ENCODE peak calls at places on chromosomes 3 and 15, in seven cellular contexts. W, N, O, U, B, F and E are unnamed samples.

GRCh38 chr3:71225951-71226564 is 357.5 kb downstream of the FOXP1 start:
- DNase-seq in W (no peak), N (no peak), O (no peak), U (no peak), B (no peak), F (no peak), E (peak; percentile 38)

GRCh38 chr3:87145553-87145952 is 81.6 kb upstream of the CHMP2B start:
- DNase-seq in W (peak; percentile 85), N (no peak), O (peak; percentile 22), U (peak; percentile 76), B (peak; percentile 89), F (no peak), E (peak; percentile 45)

GRCh38 chr15:74209997-74210573 is 7.5 kb upstream of the STRA6 start:
- DNase-seq in W (no peak), N (no peak), O (peak; percentile 94), U (no peak), B (no peak), F (peak; percentile 48), E (peak; percentile 89)

GRCh38 chr3:100647171-100647570 is 37.8 kb downstream of the ADGRG7 start:
- DNase-seq in W (no peak), N (no peak), O (no peak), U (no peak), B (no peak), F (no peak), E (no peak)

GRCh38 chr3:97827741-97828471 is 6.1 kb downstream of the CRYBG3 start:
- DNase-seq in W (no peak), N (no peak), O (no peak), U (no peak), B (no peak), F (no peak), E (peak; percentile 28)

GRCh38 chr3:128083980-128084674 is 31.9 kb downstream of the SEC61A1 start:
- DNase-seq in W (no peak), N (no peak), O (peak; percentile 82), U (no peak), B (no peak), F (no peak), E (peak; percentile 76)

GRCh38 chr3:83873550-83873949 is 1085.2 kb upstream of the CADM2 start:
- DNase-seq in W (no peak), N (no peak), O (peak; percentile 13), U (no peak), B (no peak), F (no peak), E (no peak)

GRCh38 chr3:124107074-124107473 is 115.2 kb upstream of the ROPN1 start:
- DNase-seq in W (no peak), N (no peak), O (no peak), U (no peak), B (no peak), F (no peak), E (no peak)

GRCh38 chr15:39213385-39213840 is 367.5 kb upstream of the THBS1 start:
- DNase-seq in W (peak; percentile 94), N (peak; percentile 88), O (peak; percentile 90), U (peak; percentile 69), B (peak; percentile 99), F (peak; percentile 94), E (peak; percentile 99)

GRCh38 chr15:59160880-59161593 is 45.6 kb upstream of the LDHAL6B start:
- DNase-seq in W (peak; percentile 83), N (no peak), O (peak; percentile 34), U (peak; percentile 73), B (peak; percentile 61), F (peak; percentile 24), E (peak; percentile 20)
- H2BK5ac ChIP-seq in W (no peak overlapping the region), N (no peak overlapping the region), O (no peak overlapping the region), U (no peak overlapping the region), B (no peak overlapping the region), F (no peak overlapping the region), E (no peak overlapping the region)

GRCh38 chr3:14785207-14786155 is 33.3 kb upstream of the FGD5 start:
- DNase-seq in W (no peak), N (no peak), O (no peak), U (no peak), B (no peak), F (no peak), E (no peak)
- H2BK5ac ChIP-seq in W (no peak overlapping the region), N (no peak overlapping the region), O (no peak overlapping the region), U (no peak overlapping the region), B (no peak overlapping the region), F (no peak overlapping the region), E (no peak overlapping the region)

GRCh38 chr3:65890328-65890727 is 148.4 kb downstream of the MAGI1 start:
- DNase-seq in W (no peak), N (no peak), O (no peak), U (no peak), B (no peak), F (no peak), E (no peak)

GRCh38 chr3:65889707-65890099 is 149.0 kb downstream of the MAGI1 start:
- DNase-seq in W (no peak), N (no peak), O (no peak), U (no peak), B (no peak), F (no peak), E (no peak)

GRCh38 chr3:65893631-65894030 is 145.1 kb downstream of the MAGI1 start:
- DNase-seq in W (no peak), N (no peak), O (no peak), U (no peak), B (no peak), F (no peak), E (no peak)

GRCh38 chr3:65886376-65886775 is 152.3 kb downstream of the MAGI1 start:
- DNase-seq in W (no peak), N (no peak), O (no peak), U (no peak), B (no peak), F (no peak), E (no peak)

DNA sequence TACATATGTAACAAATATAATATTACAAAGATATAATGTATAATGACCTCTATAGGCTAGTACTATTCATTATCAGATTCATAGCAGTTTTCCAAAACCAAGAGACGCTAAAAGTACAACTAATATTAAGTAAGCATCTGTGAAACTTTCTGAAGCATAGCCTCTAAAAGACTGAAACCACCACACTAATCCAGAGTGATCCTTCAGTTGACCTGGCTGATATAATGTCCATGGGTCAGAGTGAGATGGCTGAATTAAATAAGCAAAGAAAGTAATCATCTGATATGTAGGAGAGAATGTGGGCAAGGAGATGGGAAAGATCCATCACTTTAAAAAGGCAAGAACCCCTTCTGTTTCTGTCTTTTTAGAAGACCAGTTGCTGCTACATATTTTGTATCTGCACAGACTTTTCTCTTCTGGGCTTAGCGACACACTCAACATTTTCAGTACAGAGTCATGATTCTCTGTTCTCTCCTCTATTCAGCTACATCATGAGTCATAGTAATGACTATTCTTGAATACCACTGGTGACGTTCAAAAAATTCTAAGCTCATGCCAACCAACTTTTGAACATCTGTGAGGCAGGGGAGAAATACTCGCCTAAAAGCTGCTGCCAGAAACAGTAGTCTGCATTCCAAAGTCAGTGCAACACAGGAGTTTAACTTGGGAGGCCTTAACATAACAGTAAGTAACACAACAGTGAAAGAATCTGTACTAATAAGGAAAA is 149.6 kb downstream of the MAGI1 start:
- DNase-seq in W (no peak), N (no peak), O (peak; percentile 77), U (no peak), B (peak; percentile 25), F (peak; percentile 90), E (peak; percentile 98)
- H2BK5ac ChIP-seq in W (no peak overlapping the region), N (no peak overlapping the region), O (no peak overlapping the region), U (no peak overlapping the region), B (no peak overlapping the region), F (no peak overlapping the region), E (peak overlapping the region; percentile 99)

DNA sequence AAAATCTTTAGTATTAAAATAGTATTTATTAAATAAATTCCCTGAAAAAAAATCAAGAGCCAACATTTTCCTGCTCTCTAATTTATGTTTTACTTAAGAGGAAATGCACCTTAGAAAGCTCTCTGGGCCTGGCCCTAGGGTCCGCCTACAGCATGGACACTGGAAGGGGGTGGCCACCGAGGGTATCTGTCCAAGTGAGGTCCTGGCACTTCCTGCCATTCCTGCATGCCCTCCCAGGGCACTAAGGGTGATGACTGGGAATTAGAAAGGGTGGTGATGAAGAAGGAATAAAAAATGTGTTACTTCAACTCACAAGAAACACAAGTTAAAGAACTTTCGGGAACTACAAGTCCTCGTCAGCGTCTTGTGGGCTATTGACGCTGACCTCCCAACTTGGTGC is 92.8 kb downstream of the MAGI1 start:
- DNase-seq in W (no peak), N (no peak), O (no peak), U (no peak), B (no peak), F (no peak), E (no peak)
- H2BK5ac ChIP-seq in W (no peak overlapping the region), N (no peak overlapping the region), O (no peak overlapping the region), U (no peak overlapping the region), B (no peak overlapping the region), F (no peak overlapping the region), E (no peak overlapping the region)

DNA sequence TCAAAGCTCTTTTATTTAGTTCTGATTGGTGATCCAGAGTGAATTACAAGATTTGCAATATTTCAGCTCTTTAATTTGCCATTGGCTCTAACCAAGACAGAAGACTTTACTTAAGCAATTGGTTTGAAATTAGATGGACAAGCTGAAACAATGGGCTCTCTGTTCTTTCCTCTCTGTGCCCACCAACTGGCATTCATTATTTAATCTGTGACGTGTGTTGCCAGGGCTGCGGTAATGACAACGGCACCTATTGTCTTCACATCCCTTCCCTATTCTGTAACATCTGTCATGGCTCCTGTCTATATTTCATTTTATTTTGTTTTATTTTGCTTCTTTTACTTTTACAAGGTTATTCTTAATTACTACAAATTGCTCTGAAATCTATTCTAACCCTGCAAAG is 33.9 kb downstream of the PLD1 start:
- DNase-seq in W (no peak), N (no peak), O (no peak), U (no peak), B (no peak), F (no peak), E (no peak)
- H2BK5ac ChIP-seq in W (no peak overlapping the region), N (no peak overlapping the region), O (no peak overlapping the region), U (no peak overlapping the region), B (no peak overlapping the region), F (no peak overlapping the region), E (no peak overlapping the region)

DNA sequence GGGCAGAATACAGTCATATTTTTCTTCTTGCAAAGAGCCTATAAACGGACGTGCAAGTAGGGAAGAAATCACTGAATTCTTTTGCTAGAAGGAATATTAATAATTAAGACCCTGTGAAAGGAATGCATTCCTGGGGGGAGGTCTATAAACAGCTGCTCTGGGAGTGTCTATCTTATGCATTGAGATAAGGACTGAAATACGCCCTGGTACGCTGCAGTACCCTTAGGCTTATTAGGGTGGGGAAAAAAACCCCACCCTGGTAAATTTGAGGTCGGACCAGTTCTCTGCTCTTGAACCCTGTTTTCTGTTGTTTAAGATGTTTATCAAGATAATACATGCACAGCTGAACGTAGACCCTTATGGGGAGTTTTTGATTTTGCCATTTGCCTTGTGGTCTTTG is 100.0 kb upstream of the KBTBD8 start:
- DNase-seq in W (no peak), N (no peak), O (no peak), U (no peak), B (peak; percentile 11), F (no peak), E (no peak)
- H2BK5ac ChIP-seq in W (no peak overlapping the region), N (no peak overlapping the region), O (no peak overlapping the region), U (no peak overlapping the region), B (no peak overlapping the region), F (no peak overlapping the region), E (no peak overlapping the region)

DNA sequence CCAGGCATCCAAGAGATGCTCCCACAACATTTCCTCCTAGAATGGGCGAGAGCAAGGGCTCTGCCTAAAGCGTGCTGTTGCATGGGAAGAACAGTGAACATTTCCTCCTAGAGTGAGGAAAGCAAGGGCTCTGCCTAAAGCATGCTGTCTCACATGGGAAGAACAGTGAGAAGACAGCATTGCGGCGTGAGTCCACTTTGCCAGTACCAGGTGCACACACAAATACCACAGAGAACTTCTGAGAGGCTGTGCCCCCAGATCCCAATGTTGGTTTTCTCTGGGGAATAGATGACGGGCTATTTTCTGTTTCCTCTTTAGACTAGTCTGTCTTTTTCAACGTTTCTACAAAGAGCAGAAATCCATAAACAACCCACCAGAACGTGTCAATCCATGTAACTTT is 142.9 kb downstream of the LRRK1 start:
- DNase-seq in W (peak; percentile 14), N (no peak), O (no peak), U (no peak), B (no peak), F (no peak), E (no peak)
- H2BK5ac ChIP-seq in W (no peak overlapping the region), N (no peak overlapping the region), O (no peak overlapping the region), U (peak overlapping the region; percentile 82), B (no peak overlapping the region), F (no peak overlapping the region), E (no peak overlapping the region)